ENCODE peak calls at places on chromosomes 7 and 10, in four cellular contexts. G, X, Q and T are unnamed samples.

GRCh38 chr10:103549349-103549685 is 55.8 kb downstream of the NEURL1 start:
- DNase-seq in G (no peak), X (no peak), Q (no peak), T (no peak)

GRCh38 chr7:107972075-107972482 is 30.9 kb downstream of the LAMB1 start:
- DNase-seq in G (no peak), X (no peak), Q (no peak), T (no peak)

GRCh38 chr7:47427046-47427643 is 154.8 kb downstream of the TNS3 start:
- DNase-seq in G (no peak), X (peak; percentile 18), Q (no peak), T (no peak)

GRCh38 chr10:13213163-13213562 is 21.0 kb downstream of the UCMA start:
- DNase-seq in G (no peak), X (no peak), Q (no peak), T (no peak)

GRCh38 chr10:983951-984705 is 4.1 kb upstream of the GTPBP4 start:
- DNase-seq in G (no peak), X (no peak), Q (no peak), T (peak; percentile 84)

GRCh38 chr10:8591619-8592018 is 537.1 kb downstream of the GATA3 start:
- DNase-seq in G (no peak), X (no peak), Q (no peak), T (no peak)

GRCh38 chr10:132149261-132149660 is 37.5 kb upstream of the DPYSL4 start:
- DNase-seq in G (no peak), X (no peak), Q (no peak), T (no peak)

GRCh38 chr7:30572212-30572839 is 22.4 kb upstream of the GARS1 start:
- DNase-seq in G (no peak), X (no peak), Q (no peak), T (no peak)

GRCh38 chr10:12351447-12351846 is 2.1 kb downstream of the CAMK1D start:
- DNase-seq in G (no peak), X (peak; percentile 67), Q (peak; percentile 21), T (no peak)

GRCh38 chr10:31321396-31321941 is 2.5 kb downstream of the ZEB1 start:
- DNase-seq in G (no peak), X (no peak), Q (peak; percentile 7), T (no peak)
- TF ChIP-seq POLR2AphosphoS5 in G (no peak), X (no peak), Q (no peak), T (no peak)

DNA sequence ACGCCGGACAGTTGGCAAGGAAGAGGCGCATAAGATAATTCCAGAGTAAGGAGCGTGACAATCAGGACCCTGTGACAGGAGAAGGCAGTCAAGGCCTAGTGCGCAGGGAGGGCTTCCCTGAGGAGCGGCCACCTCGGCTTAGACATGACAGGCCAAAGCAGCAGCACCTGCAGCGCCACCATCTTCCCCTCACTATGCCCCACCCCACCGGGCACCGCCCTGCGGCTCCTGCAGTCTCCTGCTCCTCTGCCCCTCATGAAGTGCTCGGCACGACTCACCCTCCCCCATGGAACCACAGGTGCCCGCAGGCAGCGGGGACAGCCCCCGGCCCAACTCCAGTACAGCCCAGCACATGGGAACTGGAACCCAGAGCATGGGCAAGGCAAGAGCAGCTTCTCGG is 11.8 kb downstream of the MAD1L1 start:
- DNase-seq in G (no peak), X (no peak), Q (no peak), T (no peak)
- H3K36me3 ChIP-seq in G (no peaks in the 10 kb centered on the region), X (peaks cover 24% of the 10 kb centered on the region), Q (no peaks in the 10 kb centered on the region), T (peaks cover 38% of the 10 kb centered on the region)

GRCh38 chr7:1041471-1042160 is 2.7 kb upstream of the GPR146 start:
- DNase-seq in G (no peak), X (no peak), Q (no peak), T (no peak)
- H3K4me1 ChIP-seq in G (peaks cover 20% of the 10 kb centered on the region), X (peaks cover 27% of the 10 kb centered on the region), Q (peaks cover 28% of the 10 kb centered on the region), T (peaks cover 53% of the 10 kb centered on the region)

GRCh38 chr7:84829719-84830118 is 357.1 kb downstream of the SEMA3D start:
- DNase-seq in G (no peak), X (no peak), Q (no peak), T (no peak)
- TF ChIP-seq POLR2AphosphoS5 in G (no peak), X (no peak), Q (no peak), T (no peak)

DNA sequence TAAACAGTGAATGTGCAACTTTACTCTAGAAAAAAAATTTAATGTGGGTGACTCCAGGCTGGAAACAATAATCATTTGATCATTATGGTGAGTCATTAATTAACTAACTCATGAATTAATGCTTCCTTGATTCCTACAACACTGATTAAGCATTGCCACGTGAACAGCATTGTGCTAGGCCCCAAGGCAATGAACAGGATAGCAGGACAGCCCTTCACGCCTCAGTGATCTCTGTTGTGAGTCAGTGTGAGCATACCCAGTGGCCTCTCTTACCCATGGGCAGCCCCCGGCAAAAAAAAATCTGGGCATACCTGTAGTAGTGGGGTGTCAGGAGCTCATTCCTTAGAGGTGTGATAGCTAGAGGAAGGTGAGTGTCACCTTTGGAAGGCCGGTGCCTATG is 76.0 kb downstream of the DENND2A start:
- DNase-seq in G (no peak), X (no peak), Q (no peak), T (no peak)
- H3K36me3 ChIP-seq in G (no peaks in the 10 kb centered on the region), X (peaks cover under 1% of the 10 kb centered on the region), Q (no peaks in the 10 kb centered on the region), T (no peaks in the 10 kb centered on the region)